ENCODE peak calls at places on chromosomes 3 and 15, in seven cellular contexts. B is HCT116, A is SK-N-SH, F is K562, G is H1, H is GM12878, Q is HepG2. U is an unnamed sample.

GRCh38 chr3:12351145-12351544 is 62.3 kb downstream of the PPARG start:
- DNase-seq in H (no peak), F (no peak), G (no peak), Q (no peak), B (no peak), A (no peak), U (no peak)

GRCh38 chr15:90441011-90441410 is 53.0 kb downstream of the IQGAP1 start:
- DNase-seq in Q (no peak), F (no peak), B (no peak), H (no peak), G (no peak), A (no peak), U (no peak)

GRCh38 chr3:177089901-177090300 is 107.4 kb downstream of the TBL1XR1 start:
- DNase-seq in B (no peak), Q (no peak), G (no peak), A (no peak), F (no peak), H (no peak), U (no peak)

GRCh38 chr3:30989266-30989799 is 94.9 kb upstream of the GADL1 start:
- DNase-seq in F (no peak), G (no peak), B (no peak), H (no peak), Q (no peak), A (no peak), U (no peak)

GRCh38 chr3:113161661-113162060 is 49.7 kb upstream of the BOC start:
- DNase-seq in A (no peak), F (no peak), G (no peak), Q (no peak), B (no peak), H (no peak), U (no peak)

GRCh38 chr3:108428580-108428979 is 81.8 kb downstream of the MYH15 start:
- DNase-seq in B (no peak), G (no peak), Q (no peak), A (no peak), F (no peak), H (no peak), U (no peak)

GRCh38 chr3:195468391-195468776 is 25.6 kb upstream of the ACAP2 start:
- DNase-seq in Q (no peak), H (no peak), A (no peak), G (no peak), B (no peak), F (no peak), U (no peak)

GRCh38 chr3:20573175-20573574 is 387.2 kb upstream of the SGO1 start:
- DNase-seq in H (no peak), F (no peak), G (no peak), B (no peak), Q (no peak), A (no peak), U (no peak)

GRCh38 chr3:159265705-159266104 is 463.9 kb downstream of the MFSD1 start:
- DNase-seq in F (no peak), G (no peak), B (no peak), Q (no peak), A (peak; percentile 32), H (no peak), U (no peak)

GRCh38 chr3:8709801-8710524 is 23.6 kb upstream of the CAV3 start:
- DNase-seq in B (no peak), A (no peak), F (peak; percentile 3), G (no peak), Q (peak; percentile 10), H (no peak), U (peak; percentile 58)
- TF ChIP-seq JUND in B (no peak), A (no peak), F (no peak), G (no peak), Q (no peak), H (no peak), U (peak; percentile 81)

GRCh38 chr15:53116169-53116568 is 326.0 kb upstream of the ONECUT1 start:
- DNase-seq in H (no peak), G (no peak), A (no peak), B (no peak), Q (no peak), F (no peak), U (no peak)
- TF ChIP-seq JUND in H (no peak), G (no peak), A (no peak), B (no peak), Q (no peak), F (no peak), U (no peak)

GRCh38 chr15:55403531-55403930 is 4.6 kb downstream of the CCPG1 start:
- DNase-seq in A (no peak), Q (peak; percentile 44), G (no peak), F (peak; percentile 66), H (no peak), B (no peak), U (peak; percentile 31)
- TF ChIP-seq JUND in A (no peak), Q (no peak), G (no peak), F (peak; percentile 75), H (no peak), B (no peak), U (no peak)

DNA sequence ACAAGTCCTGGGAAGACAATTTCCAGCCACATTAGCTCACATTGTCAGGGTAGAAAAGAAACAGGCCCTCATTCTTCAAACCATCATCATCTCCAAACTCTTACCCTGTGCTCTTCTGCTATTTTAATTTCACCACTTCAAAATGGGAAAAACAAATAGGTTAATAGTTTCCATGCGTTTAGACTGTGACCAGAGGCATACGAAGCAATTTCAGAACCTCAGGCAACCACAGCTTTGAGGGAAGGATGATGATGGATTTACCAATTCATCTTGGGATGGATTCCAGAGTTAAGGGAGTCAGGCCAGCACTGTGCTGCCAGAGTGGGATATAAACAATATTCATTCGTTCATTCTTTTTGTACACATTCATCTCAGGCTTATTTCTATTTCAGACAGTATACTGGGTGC is 307.8 kb upstream of the TPRG1 start:
- DNase-seq in B (no peak), A (no peak), Q (no peak), F (no peak), G (no peak), H (no peak), U (no peak)
- TF ChIP-seq JUND in B (no peak), A (peak; percentile 76), Q (no peak), F (no peak), G (no peak), H (no peak), U (no peak)

GRCh38 chr3:71102111-71103039 is 481.2 kb downstream of the FOXP1 start:
- DNase-seq in Q (no peak), B (no peak), F (no peak), H (no peak), A (peak; percentile 12), G (no peak), U (no peak)
- TF ChIP-seq JUND in Q (no peak), B (no peak), F (no peak), H (no peak), A (peak; percentile 75), G (no peak), U (no peak)

GRCh38 chr3:118000219-118000618 is 1034.4 kb downstream of the IGSF11 start:
- DNase-seq in Q (no peak), G (no peak), B (no peak), A (no peak), F (no peak), H (no peak), U (no peak)

GRCh38 chr3:117997201-117998049 is 1037.2 kb downstream of the IGSF11 start:
- DNase-seq in F (peak; percentile 13), A (peak; percentile 76), Q (peak; percentile 56), B (peak; percentile 15), G (peak; percentile 92), H (peak; percentile 3), U (peak; percentile 30)

GRCh38 chr3:117995795-117996194 is 1038.9 kb downstream of the IGSF11 start:
- DNase-seq in F (no peak), Q (no peak), G (no peak), A (peak; percentile 6), H (no peak), B (no peak), U (no peak)

DNA sequence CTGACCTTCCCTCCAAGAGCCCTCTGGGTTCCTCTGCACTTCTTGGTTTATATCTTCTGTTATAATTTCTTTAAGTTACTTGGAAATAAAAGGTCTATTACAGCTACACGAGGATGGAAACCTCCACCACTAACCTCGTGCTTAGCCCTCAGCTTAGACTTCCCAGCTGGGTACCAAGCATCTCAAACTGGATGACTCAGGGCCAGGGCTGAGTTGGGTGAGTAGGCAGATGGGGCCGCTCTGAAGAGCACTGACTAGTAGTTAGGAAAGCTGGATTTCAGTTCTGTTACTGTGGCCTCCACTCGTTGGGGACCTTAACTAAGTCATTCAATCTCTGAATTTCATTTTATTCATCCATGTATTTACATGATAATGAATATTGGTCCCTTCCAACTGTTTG is 1036.6 kb downstream of the IGSF11 start:
- DNase-seq in Q (no peak), H (no peak), G (no peak), F (no peak), B (no peak), A (no peak), U (no peak)
- TF ChIP-seq JUND in Q (no peak), H (no peak), G (no peak), F (no peak), B (no peak), A (no peak), U (no peak)

GRCh38 chr3:157130138-157130880 is 29.6 kb downstream of the CCNL1 start:
- DNase-seq in F (peak; percentile 44), A (peak; percentile 77), B (peak; percentile 80), H (no peak), Q (peak; percentile 90), G (peak; percentile 54), U (no peak)
- TF ChIP-seq JUND in F (peak; percentile 26), A (no peak), B (no peak), H (no peak), Q (no peak), G (peak; percentile 42), U (no peak)